ENCODE peak calls at places on chromosomes 16 and 17, in five cellular contexts. E is osteocyte, D is GM12891, Q is hepatic stellate cell, J is mucosa of descending colon. S is an unnamed sample.

GRCh38 chr17:40648326-40648968 is 829 bp upstream of the SMARCE1 start:
- DNase-seq in J (no peak), D (no peak), Q (no peak), E (no peak), S (peak; percentile 27)

GRCh38 chr17:1621273-1621954 is 7.2 kb downstream of the SLC43A2 start:
- DNase-seq in J (no peak), E (no peak), Q (no peak), D (no peak), S (no peak)

GRCh38 chr16:53052519-53053501 is at the start of gene CHD9NB:
- DNase-seq in Q (peak; percentile 73), E (no peak), D (no peak), J (no peak), S (peak; percentile 49)

GRCh38 chr17:74547736-74548135 is 1.8 kb upstream of the CD300C start:
- DNase-seq in E (no peak), D (no peak), Q (no peak), J (no peak), S (no peak)

GRCh38 chr17:76562734-76563148 is 22.9 kb downstream of the PRCD start:
- DNase-seq in E (no peak), J (no peak), Q (peak; percentile 2), D (no peak), S (no peak)

GRCh38 chr16:57527027-57527426 is 9.3 kb downstream of the CCDC102A start:
- DNase-seq in D (no peak), E (no peak), J (peak; percentile 37), Q (no peak), S (no peak)

GRCh38 chr17:4310349-4311060 is 46.7 kb upstream of the ANKFY1 start:
- DNase-seq in Q (no peak), J (no peak), E (no peak), D (no peak), S (no peak)

GRCh38 chr17:83193336-83194188 is 114.2 kb downstream of the METRNL start:
- DNase-seq in E (no peak), J (peak; percentile 53), Q (no peak), D (no peak), S (no peak)

GRCh38 chr17:2418572-2418971 is 17.7 kb upstream of the MNT start:
- DNase-seq in E (no peak), D (no peak), Q (no peak), J (peak; percentile 25), S (no peak)

GRCh38 chr16:81616321-81617020 is 162.6 kb upstream of the PLCG2 start:
- DNase-seq in J (peak; percentile 89), Q (peak; percentile 87), D (peak; percentile 79), E (peak; percentile 90), S (peak; percentile 71)

GRCh38 chr17:72719582-72720493 is 372.6 kb downstream of the SLC39A11 start:
- DNase-seq in E (no peak), Q (no peak), J (no peak), D (no peak), S (peak; percentile 35)

GRCh38 chr17:34090593-34090992 is 164.5 kb upstream of the CCL2 start:
- DNase-seq in Q (no peak), D (no peak), E (no peak), J (no peak), S (no peak)

GRCh38 chr16:67013823-67014640 is 14.9 kb upstream of the CBFB start:
- DNase-seq in J (peak; percentile 68), Q (peak; percentile 77), D (peak; percentile 59), E (peak; percentile 95), S (peak; percentile 71)

GRCh38 chr16:51164167-51164566 is 13.1 kb upstream of the SALL1 start:
- DNase-seq in E (no peak), Q (no peak), D (no peak), J (no peak), S (no peak)

GRCh38 chr17:51035436-51035835 is 85.2 kb downstream of the SPAG9 start:
- DNase-seq in J (no peak), Q (peak; percentile 28), E (no peak), D (no peak), S (no peak)

GRCh38 chr16:85443116-85443515 is 170.0 kb upstream of the GSE1 start:
- DNase-seq in E (no peak), Q (no peak), D (no peak), J (no peak), S (no peak)

GRCh38 chr17:27461192-27461859 is 5.1 kb downstream of the KSR1 start:
- DNase-seq in Q (no peak), E (no peak), D (no peak), J (no peak), S (no peak)

GRCh38 chr16:81123092-81123852 is 27.1 kb upstream of the GCSH start:
- DNase-seq in Q (no peak), E (no peak), J (no peak), D (no peak), S (no peak)

GRCh38 chr16:68396481-68396880 is 51.8 kb downstream of the SMPD3 start:
- DNase-seq in J (no peak), D (no peak), Q (peak; percentile 73), E (no peak), S (no peak)

GRCh38 chr17:47620503-47621245 is 29.0 kb upstream of the KPNB1 start:
- DNase-seq in E (no peak), D (no peak), Q (no peak), J (no peak), S (no peak)

GRCh38 chr17:36183001-36183810 is 6.8 kb upstream of the TBC1D3B start:
- DNase-seq in Q (no peak), E (peak; percentile 94), J (peak; percentile 88), D (peak; percentile 64), S (peak; percentile 62)

GRCh38 chr17:48542956-48543853 is 1.7 kb downstream of the HOXB2 start:
- DNase-seq in D (peak; percentile 68), E (no peak), J (peak; percentile 66), Q (peak; percentile 64), S (peak; percentile 84)

GRCh38 chr16:25009822-25010221 is 5.3 kb downstream of the ARHGAP17 start:
- DNase-seq in D (no peak), J (no peak), Q (no peak), E (no peak), S (no peak)

GRCh38 chr17:8832711-8833352 is 33.7 kb upstream of the MFSD6L start:
- DNase-seq in D (peak; percentile 56), J (no peak), Q (no peak), E (peak; percentile 84), S (no peak)

GRCh38 chr17:71638668-71639067 is 482.2 kb upstream of the SOX9 start:
- DNase-seq in Q (no peak), J (no peak), E (no peak), D (no peak), S (no peak)

S was measured in GM13977.